ENCODE peak calls at places on chromosomes 12 and 14, in eight cellular contexts. R, V, E, O, X, S, D and B are unnamed samples.

GRCh38 chr12:77940566-77940965 is 109.9 kb downstream of the NAV3 start:
- DNase-seq in O (no peak), V (no peak), X (no peak), R (no peak), E (no peak), S (no peak), D (no peak), B (no peak)

GRCh38 chr12:55743967-55744931 is 1.3 kb downstream of the GDF11 start:
- DNase-seq in X (peak; percentile 28), V (no peak), O (no peak), D (no peak), E (no peak), R (no peak), S (no peak), B (no peak)

GRCh38 chr12:51884676-51885229 is 3.1 kb upstream of the ANKRD33 start:
- DNase-seq in S (no peak), V (no peak), X (peak; percentile 59), R (peak; percentile 31), D (no peak), O (peak; percentile 62), E (no peak), B (peak; percentile 32)

GRCh38 chr14:29895591-29896043 is 32.0 kb downstream of the PRKD1 start:
- DNase-seq in R (no peak), D (peak; percentile 56), E (no peak), V (peak; percentile 63), X (no peak), O (no peak), S (no peak), B (no peak)

GRCh38 chr12:10747730-10748129 is 24.6 kb upstream of the YBX3 start:
- DNase-seq in E (no peak), V (no peak), R (no peak), D (no peak), O (no peak), X (no peak), S (no peak), B (no peak)

GRCh38 chr12:97995578-97995977 is 519.8 kb upstream of the TMPO start:
- DNase-seq in S (no peak), R (no peak), X (no peak), V (no peak), D (no peak), O (no peak), E (no peak), B (no peak)

GRCh38 chr14:89924224-89924623 is 30.3 kb downstream of the EFCAB11 start:
- DNase-seq in V (no peak), E (no peak), R (no peak), O (no peak), X (no peak), D (no peak), S (no peak), B (no peak)

GRCh38 chr12:19223018-19223417 is 93.5 kb downstream of the PLEKHA5 start:
- DNase-seq in R (peak; percentile 1), V (no peak), O (no peak), S (no peak), D (no peak), E (no peak), X (peak; percentile 43), B (peak; percentile 30)

GRCh38 chr12:20472089-20472488 is 103.8 kb downstream of the PDE3A start:
- DNase-seq in D (no peak), R (no peak), O (no peak), S (no peak), V (no peak), X (peak; percentile 86), E (no peak), B (no peak)

GRCh38 chr12:22396253-22396652 is 61.7 kb upstream of the ST8SIA1 start:
- DNase-seq in V (no peak), D (no peak), O (no peak), R (no peak), S (no peak), E (no peak), X (no peak), B (no peak)

GRCh38 chr12:1439687-1440086 is 154.7 kb downstream of the FBXL14 start:
- DNase-seq in R (no peak), O (no peak), D (no peak), V (no peak), X (no peak), S (no peak), E (no peak), B (no peak)

GRCh38 chr14:99276482-99276881 is 4.5 kb upstream of the BCL11B start:
- DNase-seq in V (no peak), E (no peak), S (no peak), D (no peak), O (no peak), R (no peak), X (no peak), B (no peak)

GRCh38 chr12:45165284-45165683 is 50.6 kb upstream of the ANO6 start:
- DNase-seq in X (no peak), O (no peak), S (no peak), E (no peak), V (no peak), D (no peak), R (no peak), B (no peak)

GRCh38 chr12:66087365-66087943 is 43.1 kb downstream of the LLPH start:
- DNase-seq in E (peak; percentile 61), V (peak; percentile 56), D (no peak), O (no peak), R (peak; percentile 68), X (peak; percentile 67), S (peak; percentile 62), B (peak; percentile 55)
- TF ChIP-seq CTCF in E (peak; percentile 72), V (peak; percentile 74), D (peak; percentile 50), O (peak; percentile 54), R (peak; percentile 75), X (peak; percentile 65), S (peak; percentile 61), B (peak; percentile 89)

GRCh38 chr12:104230704-104231103 is 15.1 kb downstream of the TXNRD1 start:
- DNase-seq in O (no peak), D (no peak), S (no peak), V (no peak), R (no peak), X (no peak), E (no peak), B (no peak)

GRCh38 chr12:104222981-104223380 is 7.4 kb downstream of the TXNRD1 start:
- DNase-seq in S (no peak), E (no peak), D (no peak), O (no peak), X (no peak), R (no peak), V (no peak), B (no peak)

GRCh38 chr12:104230304-104230703 is 14.7 kb downstream of the TXNRD1 start:
- DNase-seq in R (no peak), E (no peak), X (no peak), S (no peak), O (no peak), D (no peak), V (no peak), B (no peak)

GRCh38 chr12:104223599-104224168 is 8.1 kb downstream of the TXNRD1 start:
- DNase-seq in X (no peak), R (no peak), S (no peak), D (no peak), V (no peak), E (no peak), O (no peak), B (no peak)

DNA sequence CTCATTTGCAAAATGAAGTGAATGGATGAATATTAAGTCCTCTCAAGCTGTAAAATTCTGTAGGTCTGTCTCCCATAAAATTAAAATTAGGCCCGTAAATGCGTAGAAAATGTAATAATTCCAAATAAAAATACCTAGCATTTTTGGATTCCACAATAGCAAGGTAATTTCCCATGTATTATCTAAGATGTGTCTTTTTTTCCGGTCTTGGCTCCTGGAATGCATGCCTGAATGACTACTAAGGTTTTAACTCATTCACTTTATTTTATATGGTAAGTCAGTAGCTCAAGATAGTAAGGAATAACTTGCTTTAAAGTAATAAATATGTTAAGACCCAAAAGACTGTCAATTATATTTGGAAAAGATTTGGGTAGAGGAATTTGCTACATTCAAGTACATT is 11.1 kb downstream of the TXNRD1 start:
- DNase-seq in R (no peak), O (no peak), X (no peak), V (no peak), S (no peak), D (no peak), E (no peak), B (no peak)
- H3K27ac ChIP-seq in R (no peak overlapping the region), O (no peak overlapping the region), X (no peak overlapping the region), V (no peak overlapping the region), S (no peak overlapping the region), D (no peak overlapping the region), E (no peak overlapping the region), B (no peak overlapping the region)

DNA sequence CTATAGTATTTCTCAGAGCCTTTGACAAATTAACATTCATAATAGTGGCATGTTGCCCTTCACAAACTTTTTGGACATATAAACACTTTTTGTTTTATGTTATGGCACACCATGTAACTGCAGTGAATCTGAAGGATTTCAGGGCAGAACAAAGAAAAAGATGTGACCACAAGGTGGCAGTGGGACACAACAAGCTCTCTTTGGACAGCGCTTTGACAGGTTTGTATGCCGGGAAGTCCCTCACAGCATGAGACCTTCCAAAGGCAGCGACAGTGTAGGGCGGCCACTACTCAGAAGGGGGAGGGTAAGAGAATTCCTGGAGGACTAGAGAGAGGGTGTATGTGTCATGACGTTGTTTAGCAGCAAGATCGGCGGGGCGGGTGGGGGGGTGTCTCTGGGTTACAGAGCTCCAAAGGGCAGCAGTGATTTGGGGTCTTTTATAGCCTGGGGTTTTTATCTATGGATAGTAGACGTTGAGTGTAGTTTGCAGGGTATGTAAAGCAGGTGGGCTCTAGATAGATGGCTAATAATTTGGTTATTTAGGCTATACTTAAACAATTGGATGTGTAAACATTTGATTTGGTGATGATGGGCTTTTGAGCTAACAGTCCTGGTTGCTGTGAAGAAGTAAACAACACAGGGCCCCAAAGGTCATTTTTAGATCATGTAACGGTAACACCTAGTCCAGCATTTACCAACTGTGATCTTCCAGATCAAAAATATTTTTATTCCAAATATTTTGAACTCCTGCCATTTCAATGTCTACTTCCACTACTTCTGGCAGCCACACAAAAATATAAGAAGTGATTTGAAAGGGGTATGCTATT is 22.9 kb downstream of the ETFBKMT start:
- DNase-seq in E (no peak), R (peak; percentile 85), S (peak; percentile 70), X (peak; percentile 87), O (no peak), D (peak; percentile 64), V (peak; percentile 48), B (peak; percentile 46)
- TF ChIP-seq CTCF in E (peak; percentile 60), R (peak; percentile 77), S (peak; percentile 51), X (peak; percentile 71), O (peak; percentile 52), D (peak; percentile 68), V (peak; percentile 70), B (peak; percentile 77)

GRCh38 chr14:104675447-104675846 is 14.0 kb upstream of the INF2 start:
- DNase-seq in S (no peak), E (no peak), X (no peak), O (no peak), V (no peak), R (no peak), D (no peak), B (no peak)

GRCh38 chr14:104678346-104678745 is 11.1 kb upstream of the INF2 start:
- DNase-seq in D (no peak), X (no peak), O (peak; percentile 76), V (peak; percentile 56), E (peak; percentile 26), R (no peak), S (no peak), B (no peak)

GRCh38 chr14:104676694-104677505 is 12.5 kb upstream of the INF2 start:
- DNase-seq in E (no peak), R (no peak), O (peak; percentile 76), V (no peak), D (peak; percentile 66), S (peak; percentile 35), X (peak; percentile 28), B (no peak)

GRCh38 chr14:104677506-104678332 is 11.7 kb upstream of the INF2 start:
- DNase-seq in R (no peak), D (peak; percentile 86), O (peak; percentile 85), X (peak; percentile 92), S (peak; percentile 73), V (peak; percentile 85), E (peak; percentile 76), B (peak; percentile 36)

GRCh38 chr14:104676130-104676693 is 13.2 kb upstream of the INF2 start:
- DNase-seq in V (no peak), S (no peak), O (no peak), R (no peak), X (no peak), E (no peak), D (no peak), B (no peak)
- H3K27ac ChIP-seq in V (no peak overlapping the region), S (peak overlapping the region; percentile 88), O (no peak overlapping the region), R (peak overlapping the region; percentile 98), X (no peak overlapping the region), E (peak overlapping the region; percentile 99), D (no peak overlapping the region), B (peak overlapping the region; percentile 99)